ENCODE peak calls at places on chromosomes 16 and 17, in five cellular contexts. C is endothelial cell of umbilical vein, I is body of pancreas, W is cardiac muscle cell, R is GM12878. Q is an unnamed sample. For H3K4me1, the result is how much of the 10 kb centered on the place peaks cover.

GRCh38 chr17:50165867-50166517 is at the start of gene SGCA:
- DNase-seq in C (no peak), I (no peak), W (peak), R (no peak), Q (no peak)

GRCh38 chr17:41486809-41487530 is 2.7 kb downstream of the KRT36 start:
- DNase-seq in C (peak), I (peak), W (peak), R (no peak), Q (no peak)

GRCh38 chr17:67196422-67196821 is 48.6 kb downstream of the HELZ start:
- DNase-seq in C (no peak), I (no peak), W (no peak), R (no peak), Q (no peak)

GRCh38 chr17:79001190-79002020 is 8.2 kb downstream of the CANT1 start:
- DNase-seq in C (no peak), I (no peak), W (no peak), R (no peak), Q (peak)

GRCh38 chr17:31136319-31136718 is 41.5 kb downstream of the NF1 start:
- DNase-seq in C (no peak), I (no peak), W (no peak), R (no peak), Q (no peak)

GRCh38 chr17:61209524-61209923 is 190.1 kb upstream of the TBX2 start:
- DNase-seq in C (no peak), I (no peak), W (no peak), R (no peak), Q (no peak)

GRCh38 chr17:2062571-2063183 is 7.8 kb downstream of the HIC1 start:
- DNase-seq in C (peak), I (no peak), W (peak), R (no peak), Q (peak)

GRCh38 chr16:2147981-2148671 is at the start of gene RAB26:
- DNase-seq in C (peak), I (peak), W (peak), R (no peak), Q (peak)

GRCh38 chr17:45731459-45731858 is 52.7 kb upstream of the CRHR1 start:
- DNase-seq in C (no peak), I (no peak), W (no peak), R (no peak), Q (no peak)

GRCh38 chr17:20083460-20083859 is 74.3 kb downstream of the SPECC1 start:
- DNase-seq in C (no peak), I (no peak), W (no peak), R (no peak), Q (no peak)

GRCh38 chr16:67236551-67237395 is 9.8 kb downstream of the TMEM208 start:
- DNase-seq in C (peak), I (no peak), W (peak), R (no peak), Q (peak)

GRCh38 chr16:67237396-67238277 is 9.6 kb downstream of the FHOD1 start:
- DNase-seq in C (no peak), I (no peak), W (no peak), R (no peak), Q (no peak)

GRCh38 chr16:67240506-67240905 is 6.8 kb downstream of the FHOD1 start:
- DNase-seq in C (no peak), I (no peak), W (no peak), R (no peak), Q (no peak)

GRCh38 chr16:67238278-67238575 is 9.1 kb downstream of the FHOD1 start:
- DNase-seq in C (no peak), I (no peak), W (no peak), R (no peak), Q (no peak)

DNA sequence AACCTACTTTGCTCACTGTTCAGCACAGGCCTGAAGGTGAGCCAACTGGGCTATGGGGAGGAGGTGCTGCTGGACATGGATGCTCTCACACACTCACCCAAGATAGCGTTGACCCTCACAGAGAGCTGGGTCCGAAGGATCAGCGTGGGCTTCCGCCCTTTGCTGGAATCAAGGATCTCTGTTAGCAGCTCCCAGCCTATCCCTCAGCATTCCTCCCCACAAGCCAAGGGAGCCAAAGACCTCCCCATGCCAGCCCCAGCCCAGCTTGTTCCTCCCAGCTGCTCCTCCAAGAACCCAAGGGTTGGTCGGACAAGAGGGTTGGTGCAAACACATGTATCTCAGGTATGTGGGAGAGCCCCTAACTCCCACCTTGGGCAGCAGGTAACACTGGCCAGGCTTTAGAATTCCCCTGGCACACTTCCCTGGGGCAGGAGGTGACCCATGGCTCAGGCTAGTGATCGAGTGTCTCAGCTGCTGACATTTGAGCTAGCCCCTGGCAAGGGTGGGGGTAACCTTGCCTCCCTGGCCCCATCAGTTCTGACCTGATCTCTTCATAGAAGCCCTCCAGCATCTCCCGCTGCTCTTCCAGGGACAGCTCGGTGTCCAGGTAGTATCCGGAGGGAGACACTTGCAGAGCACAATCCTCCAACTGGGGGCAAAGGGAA is 8.3 kb downstream of the FHOD1 start:
- DNase-seq in C (no peak), I (no peak), W (no peak), R (no peak), Q (no peak)
- H3K4me3 ChIP-seq in C (no peak), I (no peak), W (no peak), R (no peak), Q (no peak)

GRCh38 chr17:34913001-34913400 is 48.3 kb downstream of the CCT6B start:
- DNase-seq in C (no peak), I (no peak), W (no peak), R (no peak), Q (no peak)
- TF ChIP-seq CTCF in C (no peak), I (no peak), W (no peak), R (no peak), Q (no peak)

DNA sequence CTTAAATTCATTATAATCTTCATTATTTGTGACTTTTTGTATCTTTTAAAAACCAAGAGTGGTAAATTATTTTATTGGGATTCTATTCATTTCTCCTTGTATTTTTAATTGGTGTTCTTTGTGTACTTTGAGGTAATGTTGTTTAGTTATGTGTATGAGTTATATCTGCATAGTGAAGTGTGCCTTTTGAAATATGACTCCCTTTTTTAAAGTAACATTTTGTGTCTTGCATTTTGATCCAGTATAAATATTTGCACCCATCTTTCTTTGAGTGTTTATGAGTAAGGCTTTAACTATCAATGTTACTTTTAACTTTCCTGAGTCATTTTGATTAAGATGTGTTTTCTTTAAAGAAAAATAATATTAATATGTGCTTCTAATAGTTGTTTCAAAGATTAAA is 90.0 kb upstream of the MYOCD start:
- DNase-seq in C (no peak), I (no peak), W (no peak), R (no peak), Q (no peak)
- H3K4me1 ChIP-seq in C (under half), I (under half), W (under half), R (under half), Q (under half)

DNA sequence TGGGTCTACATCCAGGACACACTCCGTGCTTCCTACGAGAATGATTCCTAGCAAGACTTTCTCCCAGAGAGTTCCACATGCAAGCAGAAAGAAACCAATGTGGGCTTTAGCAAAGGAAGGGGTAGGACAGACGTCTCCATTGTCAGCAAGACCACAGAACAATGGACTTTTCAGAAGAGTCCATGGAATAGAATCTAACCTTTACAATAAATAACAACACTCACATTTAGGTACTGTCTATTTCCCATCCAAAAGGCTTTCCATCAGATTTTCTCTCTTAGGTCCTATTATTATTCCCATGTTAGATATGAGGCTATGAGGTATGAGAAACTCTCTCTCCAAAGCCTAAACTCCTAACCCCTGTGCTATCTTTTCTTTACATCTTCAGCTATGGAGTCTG is 360.9 kb downstream of the GRIN2A start:
- DNase-seq in C (no peak), I (no peak), W (no peak), R (no peak), Q (no peak)
- H3K4me3 ChIP-seq in C (no peak), I (no peak), W (no peak), R (no peak), Q (no peak)

GRCh38 chr16:3460585-3460984 is 17.1 kb downstream of the NAA60 start:
- DNase-seq in C (no peak), I (no peak), W (no peak), R (no peak), Q (no peak)

GRCh38 chr16:3458852-3459361 is 15.4 kb downstream of the NAA60 start:
- DNase-seq in C (peak), I (peak), W (peak), R (no peak), Q (no peak)

GRCh38 chr16:3460121-3460520 is 16.6 kb downstream of the NAA60 start:
- DNase-seq in C (no peak), I (no peak), W (no peak), R (no peak), Q (no peak)

GRCh38 chr16:3459401-3460090 is 16.1 kb downstream of the NAA60 start:
- DNase-seq in C (no peak), I (no peak), W (peak), R (no peak), Q (no peak)

GRCh38 chr16:3461120-3461519 is 17.6 kb downstream of the NAA60 start:
- DNase-seq in C (no peak), I (no peak), W (no peak), R (no peak), Q (no peak)
- TF ChIP-seq CTCF in C (no peak), I (no peak), W (no peak), R (peak), Q (no peak)

Q was measured in uterus.